ENCODE peak calls at places on chromosomes 7 and 10, in six cellular contexts. O is sigmoid colon; K is stimulated activated CD8-positive, alpha-beta memory T cell treated with anti-CD3 and anti-CD28 coated beads, Interleukin-12 subunit alpha, Interleukin-12 subunit beta, amount 100 ng/mL, for 4 hours; H is H1; C is NCI-H1092 treated with DMSO at 0.1 percent for 48 hours; X is RWPE1. E is an unnamed sample.
A peak's percentile ranks its signal among the peaks of the same experiment; 100 is the strongest.

GRCh38 chr7:116897661-116898060 is 35.3 kb downstream of the CAPZA2 start:
- DNase-seq in O (no peak), K (no peak), H (no peak), C (no peak), X (no peak), E (no peak)

GRCh38 chr10:71241114-71241898 is 28.9 kb downstream of the UNC5B start:
- DNase-seq in O (no peak), K (no peak), H (no peak), C (no peak), X (no peak), E (peak; percentile 78)

GRCh38 chr7:94471604-94472003 is 38.0 kb upstream of the CASD1 start:
- DNase-seq in O (no peak), K (no peak), H (no peak), C (no peak), X (no peak), E (no peak)

GRCh38 chr10:124078028-124078427 is 15.4 kb downstream of the CHST15 start:
- DNase-seq in O (no peak), K (no peak), H (no peak), C (no peak), X (no peak), E (no peak)

GRCh38 chr10:16545126-16545736 is 23.6 kb upstream of the C1QL3 start:
- DNase-seq in O (no peak), K (no peak), H (no peak), C (no peak), X (peak; percentile 29), E (peak; percentile 1)

GRCh38 chr7:45573199-45573598 is 969 bp upstream of the ADCY1 start:
- DNase-seq in O (no peak), K (no peak), H (no peak), C (no peak), X (no peak), E (no peak)

GRCh38 chr10:17051851-17052250 is 77.8 kb downstream of the CUBN start:
- DNase-seq in O (no peak), K (no peak), H (no peak), C (no peak), X (no peak), E (no peak)

GRCh38 chr10:14560274-14560673 is 214.4 kb downstream of the FAM107B start:
- DNase-seq in O (no peak), K (no peak), H (no peak), C (no peak), X (peak; percentile 78), E (no peak)

GRCh38 chr10:81177651-81178244 is 640.0 kb downstream of the SH2D4B start:
- DNase-seq in O (no peak), K (no peak), H (no peak), C (no peak), X (no peak), E (no peak)

GRCh38 chr10:113681533-113682470 is 2.1 kb downstream of the CASP7 start:
- DNase-seq in O (no peak), K (no peak), H (no peak), C (no peak), X (no peak), E (no peak)

GRCh38 chr10:101136007-101136707 is 5.1 kb downstream of the TLX1 start:
- DNase-seq in O (no peak), K (no peak), H (no peak), C (no peak), X (no peak), E (no peak)

GRCh38 chr10:104337527-104337984 is 709 bp downstream of the ITPRIP start:
- DNase-seq in O (no peak), K (no peak), H (no peak), C (no peak), X (no peak), E (no peak)

GRCh38 chr7:50509459-50509858 is 55.7 kb downstream of the DDC start:
- DNase-seq in O (no peak), K (no peak), H (no peak), C (no peak), X (no peak), E (no peak)

GRCh38 chr7:111980721-111981120 is 225.5 kb downstream of the DOCK4 start:
- DNase-seq in O (no peak), K (no peak), H (no peak), C (no peak), X (no peak), E (no peak)

GRCh38 chr7:2807846-2808772 is 36.0 kb downstream of the GNA12 start:
- DNase-seq in O (peak; percentile 51), K (no peak), H (no peak), C (no peak), X (no peak), E (no peak)

GRCh38 chr10:70592746-70593512 is 9.6 kb downstream of the PRF1 start:
- DNase-seq in O (no peak), K (no peak), H (no peak), C (no peak), X (no peak), E (no peak)

GRCh38 chr7:21912305-21912704 is 33.4 kb downstream of the CDCA7L start:
- DNase-seq in O (no peak), K (no peak), H (no peak), C (no peak), X (no peak), E (no peak)

GRCh38 chr7:39459606-39460090 is 106.6 kb upstream of the YAE1 start:
- DNase-seq in O (no peak), K (no peak), H (no peak), C (no peak), X (no peak), E (no peak)

GRCh38 chr10:45495438-45496152 is 121.6 kb downstream of the ALOX5 start:
- DNase-seq in O (no peak), K (no peak), H (no peak), C (no peak), X (no peak), E (no peak)

GRCh38 chr7:95468071-95468470 is 17.7 kb upstream of the ASB4 start:
- DNase-seq in O (no peak), K (no peak), H (no peak), C (no peak), X (no peak), E (no peak)

E was measured in NCI-H2227 treated with DMSO at 0.1 percent for 48 hours.